ENCODE peak calls at places on chromosomes 13 and 19, in nine cellular contexts. S is fibroblast of pulmonary artery, H is Peyer's patch, A is mucosa of descending colon, J is retinal pigment epithelial cell, U is breast epithelium, V is IMR-90, Q is AG10803, L is A673. G is an unnamed sample.

GRCh38 chr13:36857273-36857672 is 38.3 kb downstream of the RFXAP start:
- DNase-seq in S (no peak), V (no peak), H (no peak), A (no peak), J (no peak), L (no peak), Q (no peak), U (no peak), G (no peak)

GRCh38 chr19:48874309-48875135 is 2.3 kb downstream of the PPP1R15A start:
- DNase-seq in Q (peak; percentile 63), V (peak; percentile 80), L (no peak), H (peak; percentile 37), A (peak; percentile 65), S (peak; percentile 63), U (no peak), J (no peak), G (no peak)

GRCh38 chr13:35086667-35087066 is 144.6 kb downstream of the NBEA start:
- DNase-seq in H (no peak), J (peak; percentile 16), S (no peak), A (no peak), V (no peak), L (no peak), Q (no peak), U (no peak), G (no peak)

GRCh38 chr19:27918818-27919217 is 1294.1 kb downstream of the UQCRFS1 start:
- DNase-seq in H (no peak), U (no peak), J (no peak), S (no peak), L (no peak), V (no peak), A (no peak), Q (no peak), G (no peak)

GRCh38 chr13:36919206-36919832 is 719 bp downstream of the SMAD9 start:
- DNase-seq in U (no peak), V (peak; percentile 17), H (no peak), Q (peak; percentile 25), S (peak; percentile 17), J (peak; percentile 12), L (peak; percentile 73), A (peak; percentile 49), G (peak; percentile 71)

GRCh38 chr13:77002590-77003190 is 10.8 kb downstream of the CLN5 start:
- DNase-seq in H (no peak), S (peak; percentile 65), V (peak; percentile 48), U (no peak), L (peak; percentile 45), Q (peak; percentile 43), A (no peak), J (no peak), G (peak; percentile 44)

GRCh38 chr13:19864339-19865309 is 1.2 kb upstream of the ZMYM5 start:
- DNase-seq in L (peak; percentile 88), Q (peak; percentile 67), V (peak; percentile 9), S (peak; percentile 80), H (peak; percentile 73), A (no peak), U (peak; percentile 71), J (no peak), G (peak; percentile 65)

GRCh38 chr19:3396881-3397265 is 30.5 kb downstream of the NFIC start:
- DNase-seq in H (no peak), Q (no peak), U (no peak), V (no peak), A (no peak), L (no peak), S (no peak), J (no peak), G (no peak)

GRCh38 chr13:42035905-42036521 is 12.4 kb upstream of the DGKH start:
- DNase-seq in U (no peak), V (no peak), A (no peak), J (no peak), S (no peak), Q (no peak), L (no peak), H (no peak), G (no peak)

GRCh38 chr19:48396010-48396870 is 2.8 kb downstream of the GRIN2D start:
- DNase-seq in J (no peak), H (no peak), A (no peak), U (no peak), V (no peak), S (no peak), L (peak; percentile 45), Q (no peak), G (no peak)

GRCh38 chr19:13938361-13939027 is at the start of gene PODNL1:
- DNase-seq in H (no peak), S (peak; percentile 64), U (no peak), V (peak; percentile 53), Q (peak; percentile 92), L (no peak), A (no peak), J (peak; percentile 51), G (peak; percentile 17)

GRCh38 chr13:48231948-48232347 is 1.1 kb upstream of the ITM2B start:
- DNase-seq in V (no peak), U (no peak), S (no peak), L (no peak), J (no peak), H (no peak), Q (no peak), A (no peak), G (no peak)

GRCh38 chr13:48232420-48233096 is 448 bp upstream of the ITM2B start:
- DNase-seq in H (no peak), J (no peak), V (no peak), A (no peak), Q (no peak), S (no peak), U (no peak), L (no peak), G (no peak)

GRCh38 chr13:48234652-48235099 is 1.7 kb downstream of the ITM2B start:
- DNase-seq in V (no peak), U (no peak), H (no peak), A (no peak), J (no peak), S (no peak), Q (no peak), L (peak; percentile 6), G (no peak)

GRCh38 chr13:48233886-48234488 is 981 bp downstream of the ITM2B start:
- DNase-seq in S (peak; percentile 69), A (no peak), H (no peak), L (no peak), U (no peak), V (peak; percentile 61), J (no peak), Q (peak; percentile 46), G (peak; percentile 46)

GRCh38 chr13:48233097-48233885 is at the start of gene ITM2B:
- DNase-seq in Q (peak; percentile 61), U (peak; percentile 73), V (peak; percentile 65), J (no peak), A (peak; percentile 89), H (peak; percentile 75), L (peak; percentile 83), S (peak; percentile 74), G (peak; percentile 91)
- TF ChIP-seq CTCF in Q (peak; percentile 27), U (no peak), V (peak; percentile 36), J (peak; percentile 37), A (no peak), H (peak; percentile 2), L (peak; percentile 44), S (peak; percentile 5), G (peak; percentile 48)

GRCh38 chr19:12885749-12886706 is 973 bp downstream of the KLF1 start:
- DNase-seq in Q (no peak), A (no peak), J (no peak), U (no peak), S (no peak), H (no peak), V (no peak), L (no peak), G (no peak)
- TF ChIP-seq CTCF in Q (no peak), A (no peak), J (no peak), U (no peak), S (no peak), H (no peak), V (no peak), L (no peak), G (no peak)

GRCh38 chr13:24147570-24147963 is 13.0 kb upstream of the SPATA13 start:
- DNase-seq in Q (no peak), V (no peak), S (no peak), L (no peak), U (no peak), J (no peak), A (no peak), H (no peak), G (peak; percentile 18)

GRCh38 chr13:24146961-24147569 is 13.5 kb upstream of the SPATA13 start:
- DNase-seq in A (no peak), Q (peak; percentile 42), H (no peak), J (no peak), L (no peak), S (no peak), U (no peak), V (no peak), G (no peak)

GRCh38 chr13:24150613-24151012 is 9.9 kb upstream of the SPATA13 start:
- DNase-seq in A (no peak), U (no peak), H (no peak), J (no peak), V (no peak), S (no peak), L (no peak), Q (no peak), G (no peak)

GRCh38 chr13:24149306-24150032 is 11.1 kb upstream of the SPATA13 start:
- DNase-seq in U (no peak), L (no peak), J (no peak), H (no peak), V (no peak), Q (peak; percentile 53), A (no peak), S (peak; percentile 67), G (no peak)

GRCh38 chr13:24148414-24149305 is 11.9 kb upstream of the SPATA13 start:
- DNase-seq in L (peak; percentile 81), J (peak; percentile 96), V (peak; percentile 99), H (no peak), U (peak; percentile 64), S (peak; percentile 97), Q (peak; percentile 98), A (no peak), G (peak; percentile 86)
- TF ChIP-seq CTCF in L (no peak), J (peak; percentile 35), V (peak; percentile 46), H (no peak), U (no peak), S (peak; percentile 25), Q (peak; percentile 45), A (no peak), G (no peak)

GRCh38 chr13:97125810-97126738 is 96.1 kb upstream of the MBNL2 start:
- DNase-seq in U (no peak), H (no peak), V (peak; percentile 39), A (no peak), Q (peak; percentile 71), S (peak; percentile 49), J (no peak), L (peak; percentile 66), G (peak; percentile 64)

GRCh38 chr13:97127842-97128241 is 94.3 kb upstream of the MBNL2 start:
- DNase-seq in A (no peak), H (no peak), Q (no peak), J (no peak), V (no peak), S (no peak), U (no peak), L (no peak), G (no peak)

GRCh38 chr13:97122381-97122996 is 99.6 kb upstream of the MBNL2 start:
- DNase-seq in L (peak; percentile 23), J (peak; percentile 76), Q (peak; percentile 70), H (no peak), V (peak; percentile 73), S (peak; percentile 77), A (no peak), U (no peak), G (no peak)

GRCh38 chr13:97124237-97124636 is 97.9 kb upstream of the MBNL2 start:
- DNase-seq in L (no peak), S (no peak), A (no peak), J (no peak), V (no peak), H (no peak), U (no peak), Q (no peak), G (no peak)

GRCh38 chr13:97125051-97125809 is 96.9 kb upstream of the MBNL2 start:
- DNase-seq in U (no peak), J (peak; percentile 98), L (peak; percentile 93), Q (peak; percentile 75), A (no peak), H (no peak), V (peak; percentile 74), S (peak; percentile 70), G (peak; percentile 88)
- TF ChIP-seq CTCF in U (no peak), J (peak; percentile 33), L (peak; percentile 33), Q (no peak), A (no peak), H (no peak), V (no peak), S (peak; percentile 21), G (peak; percentile 31)

G was measured in hepatocyte.